ENCODE peak calls at places on chromosomes 2 and 18, in four cellular contexts. I is OCI-LY7, E is tibial artery, L is spleen. X is an unnamed sample.

GRCh38 chr2:233435436-233436190 is 81.3 kb downstream of the DGKD start:
- DNase-seq in I (no peak), E (peak), L (no peak), X (no peak)

GRCh38 chr2:207930747-207931146 is 94.6 kb downstream of the PLEKHM3 start:
- DNase-seq in I (no peak), E (no peak), L (no peak), X (no peak)

GRCh38 chr2:27844821-27845255 is 45.3 kb downstream of the RBKS start:
- DNase-seq in I (no peak), E (no peak), L (no peak), X (no peak)

GRCh38 chr2:101038455-101039255 is 36.6 kb downstream of the RPL31 start:
- DNase-seq in I (peak), E (no peak), L (no peak), X (no peak)

GRCh38 chr2:145815933-145816332 is 1296.0 kb upstream of the ZEB2 start:
- DNase-seq in I (no peak), E (no peak), L (no peak), X (no peak)

GRCh38 chr2:231781798-231782726 is 980 bp upstream of the PDE6D start:
- DNase-seq in I (peak), E (peak), L (no peak), X (peak)

GRCh38 chr2:96449637-96450036 is 55.5 kb downstream of the NEURL3 start:
- DNase-seq in I (no peak), E (no peak), L (no peak), X (no peak)

GRCh38 chr2:203673933-203674332 is 32.5 kb upstream of the CD28 start:
- DNase-seq in I (peak), E (peak), L (no peak), X (no peak)

GRCh38 chr2:51212374-51212773 is 180.4 kb upstream of the NRXN1 start:
- DNase-seq in I (no peak), E (no peak), L (no peak), X (no peak)

GRCh38 chr2:131682122-131682944 is 154.6 kb downstream of the CCDC74A start:
- DNase-seq in I (peak), E (peak), L (peak), X (peak)

GRCh38 chr18:25503567-25504081 is 151.7 kb upstream of the ZNF521 start:
- DNase-seq in I (no peak), E (peak), L (no peak), X (no peak)

DNA sequence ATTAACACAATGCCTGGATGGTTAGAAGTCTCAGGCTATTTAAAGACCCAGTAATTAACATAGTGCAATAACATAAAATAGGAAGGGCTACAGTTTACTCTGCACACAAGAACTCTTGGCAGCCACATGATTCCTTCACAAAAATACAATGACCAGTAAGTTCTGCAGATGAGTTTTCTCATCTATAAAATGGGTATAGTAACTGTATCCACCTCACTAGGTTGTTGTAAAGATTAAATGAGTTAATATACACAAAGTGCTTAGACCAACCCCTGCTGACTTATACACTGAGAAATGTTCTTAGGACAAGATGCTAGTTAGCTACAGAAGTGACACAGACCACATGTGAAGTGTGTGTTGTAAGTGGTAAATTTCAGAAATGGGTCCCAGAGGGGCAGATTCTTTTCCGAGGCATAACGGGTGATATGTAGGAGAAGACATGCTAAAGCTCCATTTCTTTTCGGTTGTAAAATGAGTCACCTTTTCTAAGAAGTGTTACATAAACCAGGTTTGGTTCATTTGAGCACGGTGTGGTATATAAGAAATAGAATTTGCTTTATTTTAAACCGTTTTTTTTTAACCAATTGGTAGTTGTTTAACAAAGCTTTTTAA is 61.8 kb downstream of the CXCR4 start:
- DNase-seq in I (no peak), E (no peak), L (no peak), X (peak)
- H3K27ac ChIP-seq in I (no peak), E (no peak), L (no peak), X (peak)

GRCh38 chr18:22165603-22166069 is 3.8 kb upstream of the GATA6 start:
- DNase-seq in I (no peak), E (no peak), L (no peak), X (no peak)

GRCh38 chr18:22167471-22168151 is 1.8 kb upstream of the GATA6 start:
- DNase-seq in I (no peak), E (peak), L (no peak), X (no peak)

GRCh38 chr18:22165049-22165602 is 4.3 kb upstream of the GATA6 start:
- DNase-seq in I (no peak), E (no peak), L (no peak), X (no peak)

GRCh38 chr18:22167091-22167470 is 2.3 kb upstream of the GATA6 start:
- DNase-seq in I (no peak), E (peak), L (no peak), X (no peak)

GRCh38 chr18:22166070-22166972 is 3.1 kb upstream of the GATA6 start:
- DNase-seq in I (no peak), E (peak), L (peak), X (no peak)
- H3K4me3 ChIP-seq in I (no peak), E (peak), L (peak), X (no peak)

DNA sequence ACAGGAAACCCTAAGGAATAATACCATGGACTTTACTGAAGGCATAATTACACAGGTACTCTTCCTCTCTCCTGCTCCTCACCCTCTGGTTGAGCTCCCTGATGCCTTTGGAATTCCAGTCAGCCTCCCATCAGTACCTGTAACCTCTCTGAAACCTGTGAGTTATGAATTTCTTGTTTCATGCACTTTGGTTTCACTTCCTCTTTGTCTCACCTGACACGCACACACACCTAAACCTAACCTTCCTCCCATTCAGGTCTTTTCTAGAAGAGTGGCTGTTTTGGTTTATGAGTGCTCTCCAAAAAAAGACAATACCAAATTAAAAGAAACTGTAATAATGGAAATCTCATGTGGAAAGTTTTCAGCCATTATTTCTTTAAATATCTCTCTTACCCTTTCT is 451.3 kb upstream of the VWC2L start:
- DNase-seq in I (peak), E (no peak), L (no peak), X (no peak)
- H3K27ac ChIP-seq in I (no peak), E (no peak), L (no peak), X (no peak)

GRCh38 chr2:63844616-63845015 is 2.9 kb downstream of the UGP2 start:
- DNase-seq in I (no peak), E (no peak), L (no peak), X (no peak)
- H3K4me3 ChIP-seq in I (no peak), E (peak), L (no peak), X (peak)

DNA sequence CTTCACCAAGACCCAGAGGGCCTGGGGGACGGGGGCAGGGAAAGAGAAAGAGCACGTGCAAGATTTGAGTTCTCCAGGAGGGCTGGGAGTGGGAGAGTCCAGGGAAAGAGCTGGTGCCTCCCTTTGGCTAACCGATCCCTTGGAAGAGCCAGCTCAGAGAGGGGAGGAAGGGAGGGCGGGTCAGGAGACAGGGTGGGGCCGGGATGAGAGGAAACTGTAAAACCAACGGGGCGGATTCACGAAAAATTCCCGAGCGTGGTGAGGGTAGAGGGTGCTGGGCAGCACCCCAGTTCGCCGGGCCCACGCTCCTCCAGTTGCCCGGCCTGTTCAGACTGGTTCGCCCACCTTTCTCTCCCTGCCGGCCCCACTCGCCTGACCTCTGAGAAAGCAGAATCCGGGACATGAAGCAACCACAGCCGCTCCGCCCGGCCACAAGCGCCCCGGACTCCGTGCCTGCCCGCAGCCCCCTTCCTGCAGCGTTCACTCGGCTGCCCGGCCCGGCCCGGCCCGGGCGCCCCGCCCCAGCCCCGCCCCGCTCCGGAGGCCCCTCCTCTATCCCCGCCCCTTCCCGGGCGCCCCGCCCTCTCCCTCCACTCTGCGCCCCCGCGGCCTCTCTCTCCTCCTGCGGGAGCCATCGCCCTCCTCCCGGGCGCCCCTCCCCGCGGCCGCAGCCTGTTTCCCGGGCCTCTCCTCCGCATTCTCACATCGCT is 230.9 kb upstream of the SMAD2 start:
- DNase-seq in I (no peak), E (peak), L (peak), X (peak)
- H3K27ac ChIP-seq in I (no peak), E (peak), L (peak), X (no peak)

DNA sequence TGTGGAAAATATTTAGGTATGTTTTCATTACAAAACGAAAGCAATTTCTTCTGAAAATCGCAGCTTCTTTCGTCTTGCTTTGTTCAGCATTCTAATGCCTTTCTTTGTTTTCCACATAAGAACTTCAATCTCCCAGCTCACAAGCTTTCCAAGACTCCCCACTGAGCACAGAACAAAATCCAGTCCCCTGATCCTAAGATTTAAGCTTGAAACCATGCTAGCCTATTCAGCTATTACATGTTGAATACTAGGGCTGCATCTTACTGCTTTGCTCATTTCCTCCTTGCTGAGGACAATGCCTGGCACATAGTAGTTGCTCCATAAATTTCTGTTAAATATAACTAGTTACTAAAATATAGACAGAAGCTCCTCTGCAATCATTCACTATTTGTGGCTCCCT is 160.6 kb downstream of the GALNT3 start:
- DNase-seq in I (no peak), E (no peak), L (no peak), X (no peak)
- H3K4me3 ChIP-seq in I (no peak), E (no peak), L (no peak), X (no peak)

GRCh38 chr18:66687635-66688034 is 83.7 kb upstream of the CDH19 start:
- DNase-seq in I (no peak), E (no peak), L (no peak), X (no peak)

DNA sequence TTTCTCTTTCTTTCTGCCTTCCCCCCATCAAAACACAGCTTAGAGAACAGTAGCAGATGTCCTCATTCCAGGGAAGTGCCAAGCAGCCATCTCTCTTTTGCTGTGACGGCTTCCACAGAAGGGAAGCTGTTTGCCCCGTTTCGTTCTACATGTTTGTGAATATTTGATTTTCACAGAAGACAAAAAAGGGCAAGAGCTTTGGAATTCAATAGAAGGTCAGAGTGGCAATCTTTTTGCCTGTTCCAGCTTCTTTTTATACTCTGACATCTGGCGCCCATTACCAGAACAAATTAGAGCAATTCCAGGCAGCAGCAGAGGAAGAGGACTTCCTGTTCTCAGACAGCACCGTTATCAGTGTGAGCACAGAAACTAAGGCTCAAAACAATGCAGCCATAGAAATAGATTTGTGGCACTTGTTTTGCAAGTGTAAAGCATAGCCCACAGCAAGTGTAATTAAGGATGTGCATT is 79.0 kb upstream of the CDH19 start:
- DNase-seq in I (no peak), E (no peak), L (no peak), X (no peak)
- H3K27ac ChIP-seq in I (no peak), E (no peak), L (no peak), X (no peak)

GRCh38 chr18:65749881-65750280 is 931 bp upstream of the CDH7 start:
- DNase-seq in I (no peak), E (no peak), L (no peak), X (no peak)

GRCh38 chr18:65752625-65753325 is 2.0 kb downstream of the CDH7 start:
- DNase-seq in I (no peak), E (no peak), L (no peak), X (no peak)

GRCh38 chr18:65753520-65753919 is 2.7 kb downstream of the CDH7 start:
- DNase-seq in I (peak), E (no peak), L (no peak), X (no peak)

GRCh38 chr18:65750421-65751144 is at the start of gene CDH7:
- DNase-seq in I (no peak), E (no peak), L (peak), X (no peak)

GRCh38 chr18:65751145-65752085 is 603 bp downstream of the CDH7 start:
- DNase-seq in I (no peak), E (no peak), L (no peak), X (no peak)
- H3K4me3 ChIP-seq in I (no peak), E (peak), L (peak), X (no peak)

X was measured in CD4-positive, CD25-positive, alpha-beta regulatory T cell.